ENCODE peak calls at places on chromosomes 5 and 9, in five cellular contexts. B, L, G, Y and O are unnamed samples.

GRCh38 chr9:115691097-115691496 is 462.5 kb upstream of the PAPPA start:
- DNase-seq in B (no peak), L (peak), G (no peak), Y (no peak), O (no peak)

GRCh38 chr5:177982956-177983355 is 13.1 kb downstream of the PROP1 start:
- DNase-seq in B (no peak), L (no peak), G (no peak), Y (no peak), O (no peak)

GRCh38 chr9:76223749-76224340 is 170.4 kb downstream of the RFK start:
- DNase-seq in B (no peak), L (no peak), G (no peak), Y (no peak), O (no peak)

GRCh38 chr5:76401801-76402250 is 1.3 kb upstream of the IQGAP2 start:
- DNase-seq in B (peak), L (no peak), G (no peak), Y (no peak), O (no peak)

GRCh38 chr9:136833381-136834142 is 8.7 kb upstream of the AJM1 start:
- DNase-seq in B (no peak), L (no peak), G (no peak), Y (no peak), O (no peak)

GRCh38 chr5:149799119-149799623 is 69.1 kb downstream of the PPARGC1B start:
- DNase-seq in B (no peak), L (peak), G (no peak), Y (no peak), O (no peak)

GRCh38 chr5:81909677-81910076 is 62.1 kb upstream of the ATG10 start:
- DNase-seq in B (no peak), L (no peak), G (no peak), Y (no peak), O (no peak)

GRCh38 chr9:133117271-133118178 is 3.5 kb downstream of the RALGDS start:
- DNase-seq in B (peak), L (no peak), G (no peak), Y (no peak), O (no peak)

GRCh38 chr9:129225815-129226214 is 47.8 kb upstream of the IER5L start:
- DNase-seq in B (peak), L (peak), G (peak), Y (peak), O (peak)

GRCh38 chr5:16931334-16932110 is 4.6 kb downstream of the MYO10 start:
- DNase-seq in B (peak), L (no peak), G (no peak), Y (no peak), O (no peak)

GRCh38 chr9:89978185-89978584 is 373.4 kb downstream of the GADD45G start:
- DNase-seq in B (no peak), L (peak), G (peak), Y (peak), O (no peak)

GRCh38 chr9:125906144-125906543 is 159.0 kb downstream of the PBX3 start:
- DNase-seq in B (no peak), L (no peak), G (no peak), Y (no peak), O (no peak)

GRCh38 chr5:14213813-14214585 is 70.9 kb downstream of the TRIO start:
- DNase-seq in B (no peak), L (no peak), G (peak), Y (no peak), O (no peak)

GRCh38 chr9:114177423-114178064 is 22.2 kb downstream of the COL27A1 start:
- DNase-seq in B (no peak), L (peak), G (no peak), Y (no peak), O (peak)

GRCh38 chr9:136582977-136583735 is 37.3 kb upstream of the NOTCH1 start:
- DNase-seq in B (no peak), L (no peak), G (no peak), Y (no peak), O (no peak)

GRCh38 chr5:173078878-173079277 is 22.7 kb downstream of the CREBRF start:
- DNase-seq in B (no peak), L (no peak), G (no peak), Y (no peak), O (no peak)

GRCh38 chr9:121294866-121295661 is 27.1 kb downstream of the GSN start:
- DNase-seq in B (no peak), L (no peak), G (no peak), Y (no peak), O (no peak)

GRCh38 chr5:157761690-157762611 is 18.4 kb downstream of the LSM11 start:
- DNase-seq in B (no peak), L (peak), G (peak), Y (peak), O (no peak)

GRCh38 chr5:119943148-119943547 is 313.8 kb downstream of the FAM170A start:
- DNase-seq in B (no peak), L (no peak), G (no peak), Y (no peak), O (no peak)

GRCh38 chr9:34025062-34025461 is 23.6 kb downstream of the UBAP2 start:
- DNase-seq in B (no peak), L (no peak), G (no peak), Y (no peak), O (no peak)

GRCh38 chr9:89883401-89884341 is 278.9 kb downstream of the GADD45G start:
- DNase-seq in B (no peak), L (no peak), G (no peak), Y (peak), O (peak)

GRCh38 chr5:77449981-77450380 is 42.1 kb downstream of the WDR41 start:
- DNase-seq in B (no peak), L (no peak), G (no peak), Y (no peak), O (no peak)

GRCh38 chr9:81097167-81097566 is 592.2 kb downstream of the TLE1 start:
- DNase-seq in B (no peak), L (no peak), G (no peak), Y (no peak), O (no peak)

GRCh38 chr9:127494304-127494702 is 43.0 kb downstream of the LRSAM1 start:
- DNase-seq in B (no peak), L (no peak), G (no peak), Y (no peak), O (no peak)

GRCh38 chr5:126656397-126657007 is 55.8 kb downstream of the PHAX start:
- DNase-seq in B (no peak), L (peak), G (peak), Y (no peak), O (no peak)

GRCh38 chr9:134959126-134959970 is 41.6 kb upstream of the FCN1 start:
- DNase-seq in B (peak), L (no peak), G (no peak), Y (no peak), O (peak)

GRCh38 chr9:13331320-13331719 is 51.8 kb upstream of the MPDZ start:
- DNase-seq in B (no peak), L (no peak), G (no peak), Y (no peak), O (no peak)

GRCh38 chr9:10204276-10204675 is 408.5 kb downstream of the PTPRD start:
- DNase-seq in B (no peak), L (no peak), G (no peak), Y (no peak), O (no peak)

GRCh38 chr5:39132128-39132447 is 57.9 kb upstream of the RICTOR start:
- DNase-seq in B (no peak), L (no peak), G (no peak), Y (no peak), O (no peak)

GRCh38 chr9:20623748-20624124 is 1.4 kb upstream of the MLLT3 start:
- DNase-seq in B (no peak), L (no peak), G (peak), Y (no peak), O (no peak)

GRCh38 chr5:98735806-98736507 is 37.5 kb upstream of the RGMB start:
- DNase-seq in B (no peak), L (no peak), G (no peak), Y (no peak), O (no peak)

GRCh38 chr5:32193591-32193990 is 19.5 kb upstream of the GOLPH3 start:
- DNase-seq in B (peak), L (peak), G (no peak), Y (no peak), O (no peak)

GRCh38 chr5:60101561-60101960 is 208.0 kb upstream of the PDE4D start:
- DNase-seq in B (no peak), L (peak), G (no peak), Y (no peak), O (no peak)

GRCh38 chr9:108759835-108760234 is 96.0 kb downstream of the ACTL7B start:
- DNase-seq in B (no peak), L (no peak), G (no peak), Y (no peak), O (no peak)

GRCh38 chr5:69083412-69083811 is 10.4 kb upstream of the SLC30A5 start:
- DNase-seq in B (no peak), L (peak), G (peak), Y (peak), O (no peak)
- TF ChIP-seq CTCF in B (no peak), L (peak), G (peak), Y (peak), O (peak)

GRCh38 chr5:57891443-57891842 is 408.8 kb upstream of the ACTBL2 start:
- DNase-seq in B (no peak), L (no peak), G (no peak), Y (peak), O (no peak)

GRCh38 chr5:57889558-57889957 is 406.9 kb upstream of the ACTBL2 start:
- DNase-seq in B (no peak), L (no peak), G (peak), Y (no peak), O (no peak)

GRCh38 chr5:57884346-57885102 is 401.9 kb upstream of the ACTBL2 start:
- DNase-seq in B (no peak), L (no peak), G (no peak), Y (no peak), O (no peak)

DNA sequence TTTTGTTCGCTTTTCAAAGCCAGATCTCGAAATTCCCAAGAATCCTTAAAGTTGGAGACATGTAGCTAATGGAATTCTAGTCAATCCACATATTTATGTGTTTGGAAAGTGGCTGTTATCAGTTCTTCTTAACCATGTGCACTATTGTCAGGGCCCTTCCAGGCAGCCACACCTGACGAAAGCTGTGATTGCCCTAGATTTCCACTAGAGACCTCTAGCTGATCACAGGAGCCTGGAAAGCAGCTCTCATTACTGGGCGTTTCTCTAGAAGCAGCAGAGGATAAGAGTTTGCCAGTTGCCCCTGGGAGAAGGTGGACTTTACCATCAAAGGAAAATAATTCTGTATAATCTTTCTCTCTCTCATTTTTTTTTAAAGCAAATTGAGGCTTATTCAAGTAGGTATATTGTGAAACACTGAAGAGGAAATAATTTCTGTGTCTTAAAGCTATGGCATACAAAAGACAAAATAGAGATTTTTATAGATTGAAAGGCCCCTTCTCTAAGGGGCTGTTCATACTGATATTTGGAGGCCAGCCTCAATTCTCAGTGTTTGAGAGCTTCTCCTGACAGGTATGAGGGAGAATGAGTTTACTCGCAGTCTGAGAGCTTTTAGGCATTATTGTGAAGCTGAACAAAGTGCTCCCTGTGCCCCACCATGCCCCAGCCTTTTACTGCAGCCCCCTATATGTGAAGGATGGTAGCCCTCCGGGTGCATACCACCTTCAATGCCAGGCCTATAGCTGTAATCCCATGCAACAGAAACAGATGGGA is 405.4 kb upstream of the ACTBL2 start:
- DNase-seq in B (no peak), L (peak), G (peak), Y (peak), O (no peak)
- TF ChIP-seq CTCF in B (peak), L (peak), G (peak), Y (peak), O (peak)

DNA sequence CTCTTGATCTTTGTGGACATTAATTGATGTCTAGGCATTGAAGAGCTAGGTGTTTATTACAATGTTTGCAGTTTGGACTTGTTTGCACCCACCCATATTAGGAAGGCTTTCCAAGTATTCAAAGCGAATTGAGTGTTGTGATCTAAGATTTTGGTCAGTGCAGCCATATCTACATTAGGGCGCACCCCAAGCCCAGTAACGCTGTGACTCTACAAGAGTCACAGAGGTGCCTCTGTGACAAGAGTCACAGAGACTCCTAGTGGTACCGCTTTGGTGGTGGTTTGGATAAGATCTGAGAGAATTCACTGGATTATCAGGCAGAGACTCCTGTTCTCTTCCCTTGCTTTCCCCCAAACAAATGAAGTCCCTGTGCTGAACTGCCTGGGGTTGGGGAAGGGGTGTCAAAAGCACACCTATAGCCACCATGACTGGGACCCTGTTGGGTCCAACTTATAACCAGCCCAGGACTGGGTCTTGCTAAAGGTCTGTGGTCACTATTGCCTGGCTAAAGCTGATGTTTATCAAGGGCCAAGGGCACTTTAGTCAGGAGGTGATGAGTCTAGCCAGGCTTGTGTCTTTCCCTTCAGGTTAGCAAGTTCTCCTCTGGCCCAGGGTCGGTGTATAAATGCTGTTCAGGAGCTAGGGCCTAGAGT is 114.1 kb upstream of the RIOK2 start:
- DNase-seq in B (no peak), L (peak), G (peak), Y (peak), O (no peak)
- TF ChIP-seq CTCF in B (no peak), L (peak), G (peak), Y (peak), O (peak)

GRCh38 chr5:169197343-169197742 is 103.6 kb downstream of the SLIT3 start:
- DNase-seq in B (no peak), L (no peak), G (no peak), Y (no peak), O (no peak)
- TF ChIP-seq CTCF in B (peak), L (no peak), G (peak), Y (peak), O (peak)

GRCh38 chr9:94850540-94851434 is 124.3 kb downstream of the AOPEP start:
- DNase-seq in B (no peak), L (no peak), G (no peak), Y (no peak), O (no peak)
- TF ChIP-seq CTCF in B (no peak), L (no peak), G (no peak), Y (no peak), O (no peak)

GRCh38 chr9:78296893-78297671 is at the start of gene PSAT1:
- DNase-seq in B (peak), L (peak), G (peak), Y (peak), O (peak)
- TF ChIP-seq CTCF in B (no peak), L (no peak), G (peak), Y (no peak), O (peak)

DNA sequence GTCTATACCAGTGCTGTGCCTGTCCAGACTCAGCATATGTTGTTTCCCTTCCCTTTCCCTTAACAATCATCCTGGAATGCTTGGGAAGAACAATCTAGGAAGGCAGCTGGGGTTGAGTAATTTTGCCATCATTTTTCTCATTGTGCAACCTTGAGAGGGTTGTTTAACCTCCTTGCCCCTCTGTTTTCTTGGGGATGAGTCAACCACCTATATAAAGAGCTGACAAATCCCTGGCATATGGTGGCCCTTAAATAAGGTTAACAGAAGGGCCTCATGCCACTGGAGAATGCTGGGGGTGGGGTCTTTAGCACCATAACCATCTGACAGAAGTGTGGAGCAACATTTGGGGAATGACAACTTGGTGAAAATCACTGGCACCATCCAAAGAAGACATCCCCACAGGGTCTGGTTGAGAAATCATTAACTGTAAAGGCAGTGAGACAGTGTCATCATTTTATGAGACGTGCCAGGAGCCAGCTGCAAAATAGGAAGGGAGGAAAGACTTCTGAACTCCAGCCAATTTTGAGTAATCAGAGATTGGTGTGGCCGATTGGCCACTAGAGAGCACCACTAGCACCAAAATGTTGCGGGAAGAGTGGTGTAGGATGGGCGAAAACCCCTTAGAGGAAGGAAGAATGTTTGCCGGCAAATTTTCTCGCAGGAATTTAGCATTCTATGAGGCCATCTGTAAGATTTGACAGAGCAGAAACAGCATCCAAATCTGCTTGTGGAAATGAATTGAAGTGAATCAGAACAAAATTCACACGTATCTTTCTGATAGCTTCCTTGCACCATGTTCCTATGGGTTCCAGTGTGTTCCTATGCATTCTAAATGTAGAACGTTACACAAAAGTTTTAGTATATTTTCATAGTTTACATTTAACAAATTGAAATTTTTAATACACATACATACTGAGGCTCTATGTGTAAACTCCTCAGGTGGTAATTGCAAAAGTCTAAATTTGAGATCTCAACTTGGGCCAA is 113.8 kb downstream of the MSX2 start:
- DNase-seq in B (no peak), L (peak), G (peak), Y (peak), O (no peak)
- TF ChIP-seq CTCF in B (no peak), L (peak), G (peak), Y (peak), O (peak)

GRCh38 chr5:128536861-128537305 is 1.2 kb downstream of the FBN2 start:
- DNase-seq in B (no peak), L (no peak), G (peak), Y (peak), O (peak)
- TF ChIP-seq CTCF in B (no peak), L (no peak), G (no peak), Y (no peak), O (peak)